ENCODE peak calls at places on chromosomes 4 and X, in five cellular contexts. H, K, U, X and M are unnamed samples.
A peak's percentile ranks its signal among the peaks of the same experiment; 100 is the strongest.

GRCh38 chr4:88958080-88958479 is 98.9 kb downstream of the FAM13A start:
- DNase-seq in K (no peak), U (no peak), H (no peak), X (no peak), M (no peak)

GRCh38 chr4:128571747-128572146 is 237.8 kb upstream of the JADE1 start:
- DNase-seq in H (peak; percentile 92), X (peak; percentile 93), K (peak; percentile 96), U (no peak), M (no peak)

GRCh38 chr4:2797545-2798305 is 4.8 kb downstream of the SH3BP2 start:
- DNase-seq in X (no peak), U (no peak), H (no peak), K (no peak), M (no peak)

GRCh38 chr4:111678466-111678865 is 466.8 kb upstream of the FAM241A start:
- DNase-seq in U (no peak), H (peak; percentile 69), X (peak; percentile 53), K (peak; percentile 27), M (peak; percentile 85)

GRCh38 chrX:11334165-11334564 is 41.0 kb downstream of the AMELX start:
- DNase-seq in K (peak; percentile 38), X (peak; percentile 78), U (no peak), H (no peak), M (no peak)

GRCh38 chr4:153025402-153025801 is 89.3 kb downstream of the FHDC1 start:
- DNase-seq in H (no peak), X (no peak), K (no peak), U (no peak), M (no peak)

GRCh38 chrX:120452131-120452530 is 17.0 kb downstream of the LAMP2 start:
- DNase-seq in U (peak; percentile 0), X (peak; percentile 10), H (peak; percentile 40), K (peak; percentile 26), M (peak; percentile 73)

GRCh38 chrX:70481871-70482270 is 37.2 kb downstream of the DLG3 start:
- DNase-seq in K (no peak), U (no peak), X (no peak), H (peak; percentile 17), M (no peak)

GRCh38 chr4:152927737-152928136 is 8.4 kb upstream of the FHDC1 start:
- DNase-seq in K (no peak), U (no peak), H (no peak), X (no peak), M (no peak)

GRCh38 chr4:64158648-64159326 is 250.5 kb downstream of the TECRL start:
- DNase-seq in H (peak; percentile 72), X (peak; percentile 79), U (peak; percentile 63), K (peak; percentile 22), M (peak; percentile 82)

GRCh38 chr4:70080205-70080604 is 30.0 kb downstream of the HTN1 start:
- DNase-seq in U (no peak), H (no peak), K (no peak), X (no peak), M (no peak)
- H3K4ac ChIP-seq in U (no peak overlapping the region), H (no peak overlapping the region), K (no peak overlapping the region), X (no peak overlapping the region), M (no peak overlapping the region)

GRCh38 chrX:16208601-16209000 is 41.3 kb downstream of the MAGEB17 start:
- DNase-seq in K (no peak), U (no peak), X (no peak), H (no peak), M (peak; percentile 80)

GRCh38 chrX:16215660-16216059 is 48.4 kb downstream of the MAGEB17 start:
- DNase-seq in H (no peak), X (no peak), K (no peak), U (no peak), M (no peak)

GRCh38 chrX:16213970-16214369 is 46.7 kb downstream of the MAGEB17 start:
- DNase-seq in X (no peak), H (no peak), K (no peak), U (no peak), M (no peak)

GRCh38 chrX:16212024-16212423 is 44.7 kb downstream of the MAGEB17 start:
- DNase-seq in U (no peak), H (peak; percentile 5), K (peak; percentile 33), X (no peak), M (no peak)

GRCh38 chrX:16212436-16212835 is 45.2 kb downstream of the MAGEB17 start:
- DNase-seq in H (peak; percentile 32), U (no peak), K (peak; percentile 34), X (no peak), M (peak; percentile 62)
- H3K4ac ChIP-seq in H (no peak overlapping the region), U (no peak overlapping the region), K (no peak overlapping the region), X (no peak overlapping the region), M (no peak overlapping the region)

DNA sequence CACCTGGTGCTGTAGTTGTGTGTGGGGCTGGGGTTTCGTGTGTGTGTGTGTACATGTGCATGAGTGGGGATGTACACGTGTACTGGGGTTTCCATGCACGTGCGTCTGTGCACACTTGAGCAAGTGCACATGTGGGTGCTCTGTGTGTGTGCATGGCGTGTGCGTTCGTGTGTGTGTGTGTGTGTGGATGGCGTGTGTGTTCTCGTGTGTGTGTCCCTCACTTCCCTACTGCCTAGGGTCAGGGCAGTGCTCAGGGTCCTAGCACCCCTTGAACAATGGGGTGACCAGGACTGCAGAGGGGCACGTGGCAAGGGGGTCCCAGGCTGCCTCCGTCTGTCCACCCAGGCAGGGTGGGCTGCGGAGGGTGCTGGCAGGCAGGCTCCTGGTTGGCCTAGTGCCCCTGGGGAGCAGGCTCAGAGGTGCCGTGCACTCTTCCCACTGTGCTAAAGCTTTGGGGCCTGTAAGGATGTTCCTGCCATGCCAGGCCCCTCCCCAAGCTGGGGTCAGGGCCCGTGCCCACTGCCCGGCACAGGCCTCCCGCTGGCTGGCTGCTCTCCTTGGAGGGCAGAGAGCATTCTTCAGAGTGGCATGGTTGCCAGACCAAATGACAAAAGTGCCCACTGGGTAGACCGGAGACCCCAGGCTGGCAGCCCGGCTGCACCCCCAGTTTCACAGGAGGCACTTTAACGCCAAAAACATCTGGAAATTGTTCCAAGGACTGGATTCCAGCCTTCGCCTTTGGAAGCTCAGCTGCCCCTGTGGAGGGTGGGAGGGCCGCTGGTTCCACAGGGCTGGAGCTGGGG is 29.1 kb downstream of the FGFRL1 start:
- DNase-seq in H (no peak), U (no peak), X (no peak), K (no peak), M (no peak)
- H3K4ac ChIP-seq in H (peak overlapping the region; percentile 12), U (peak overlapping the region; percentile 99), X (no peak overlapping the region), K (peak overlapping the region; percentile 82), M (no peak overlapping the region)

GRCh38 chrX:131262738-131263679 is 26.1 kb downstream of the IGSF1 start:
- DNase-seq in X (peak; percentile 53), K (no peak), H (no peak), U (no peak), M (peak; percentile 62)
- H3K4ac ChIP-seq in X (no peak overlapping the region), K (no peak overlapping the region), H (no peak overlapping the region), U (no peak overlapping the region), M (no peak overlapping the region)

GRCh38 chrX:154397888-154398667 is at the start of gene RPL10:
- DNase-seq in U (peak; percentile 88), K (peak; percentile 97), X (peak; percentile 95), H (peak; percentile 97), M (peak; percentile 98)

GRCh38 chrX:154401045-154401799 is 3.0 kb downstream of the RPL10 start:
- DNase-seq in H (peak; percentile 70), X (peak; percentile 53), K (peak; percentile 37), U (no peak), M (peak; percentile 68)

GRCh38 chrX:154399527-154400368 is 1.6 kb downstream of the RPL10 start:
- DNase-seq in H (no peak), K (no peak), X (no peak), U (no peak), M (no peak)

GRCh38 chrX:154396948-154397887 is 959 bp upstream of the RPL10 start:
- DNase-seq in H (peak; percentile 79), K (peak; percentile 46), U (no peak), X (peak; percentile 82), M (peak; percentile 68)

GRCh38 chrX:154398668-154399526 is 720 bp downstream of the RPL10 start:
- DNase-seq in H (peak; percentile 75), K (peak; percentile 67), X (peak; percentile 77), U (no peak), M (peak; percentile 82)
- H3K4ac ChIP-seq in H (peak overlapping the region; percentile 67), K (peak overlapping the region; percentile 96), X (peak overlapping the region; percentile 98), U (no peak overlapping the region), M (peak overlapping the region; percentile 93)

DNA sequence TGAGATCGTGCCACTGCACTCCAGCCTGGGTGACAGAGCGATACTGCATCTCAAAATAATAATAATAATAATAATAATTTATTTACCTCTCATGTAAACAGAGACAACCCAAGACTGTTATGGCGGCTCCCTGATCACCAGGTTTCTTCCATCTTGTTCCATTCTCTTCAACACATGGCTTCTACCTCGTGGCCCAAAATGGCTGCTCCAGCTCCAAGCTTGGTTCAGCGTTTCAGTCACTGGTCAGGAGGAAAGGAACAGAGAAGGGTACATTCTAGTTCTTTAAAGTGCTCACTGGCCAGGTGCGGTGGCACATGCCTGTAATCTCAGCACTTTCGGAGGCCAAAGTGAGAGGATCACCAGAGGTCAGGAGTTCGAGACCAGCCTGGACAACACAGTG is 24.9 kb upstream of the CHRNA9 start:
- DNase-seq in X (no peak), H (no peak), K (no peak), U (no peak), M (no peak)
- H3K4ac ChIP-seq in X (no peak overlapping the region), H (no peak overlapping the region), K (no peak overlapping the region), U (no peak overlapping the region), M (no peak overlapping the region)

GRCh38 chr4:7860600-7861158 is 79.0 kb downstream of the AFAP1 start:
- DNase-seq in U (no peak), K (no peak), X (no peak), H (no peak), M (no peak)
- H3K4ac ChIP-seq in U (no peak overlapping the region), K (peak overlapping the region; percentile 93), X (no peak overlapping the region), H (no peak overlapping the region), M (no peak overlapping the region)

GRCh38 chrX:9578083-9578779 is 113.4 kb downstream of the TBL1X start:
- DNase-seq in H (no peak), X (no peak), U (no peak), K (peak; percentile 7), M (peak; percentile 9)

GRCh38 chrX:9576059-9576458 is 111.2 kb downstream of the TBL1X start:
- DNase-seq in U (no peak), X (no peak), K (no peak), H (no peak), M (no peak)

GRCh38 chrX:9577555-9577954 is 112.7 kb downstream of the TBL1X start:
- DNase-seq in U (no peak), X (no peak), K (no peak), H (no peak), M (no peak)

GRCh38 chrX:9569875-9570274 is 105.0 kb downstream of the TBL1X start:
- DNase-seq in U (no peak), X (no peak), H (no peak), K (no peak), M (no peak)

GRCh38 chrX:9573282-9574106 is 108.6 kb downstream of the TBL1X start:
- DNase-seq in K (no peak), U (no peak), X (no peak), H (no peak), M (peak; percentile 20)
- H3K4ac ChIP-seq in K (no peak overlapping the region), U (no peak overlapping the region), X (no peak overlapping the region), H (no peak overlapping the region), M (no peak overlapping the region)

GRCh38 chrX:51776851-51777250 is 33.6 kb downstream of the GSPT2 start:
- DNase-seq in X (no peak), H (no peak), K (no peak), U (no peak), M (peak; percentile 76)

DNA sequence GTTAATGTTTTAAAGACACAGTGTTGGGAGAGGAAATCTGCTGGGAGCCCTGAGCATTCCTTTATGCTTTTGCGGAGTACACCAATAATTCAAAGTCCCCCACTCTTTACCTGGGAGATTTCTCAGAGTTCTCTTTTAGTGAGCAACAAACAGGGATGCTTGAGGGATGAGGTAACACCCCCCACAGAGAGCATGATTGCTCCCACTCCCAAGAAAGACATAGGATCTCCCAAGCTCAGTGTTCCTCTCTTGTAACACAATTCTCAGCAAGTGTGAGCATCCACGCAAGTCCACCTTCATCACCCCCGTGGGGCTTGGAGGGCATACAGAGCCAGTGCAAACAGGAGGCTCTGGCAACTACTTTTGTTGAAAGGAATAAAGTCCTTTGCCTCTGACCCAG is 36.1 kb downstream of the GSPT2 start:
- DNase-seq in K (no peak), H (no peak), U (no peak), X (no peak), M (peak; percentile 79)
- H3K4ac ChIP-seq in K (no peak overlapping the region), H (no peak overlapping the region), U (no peak overlapping the region), X (no peak overlapping the region), M (no peak overlapping the region)